ENCODE peak calls at places on chromosome 16, in four cellular contexts. Q is GM23338, D is stomach, U is transverse colon. X is an unnamed sample.

GRCh38 chr16:86126891-86127290 is 227.9 kb downstream of the IRF8 start:
- DNase-seq in Q (no peak), D (no peak), U (no peak), X (no peak)

GRCh38 chr16:48498761-48499600 is 111.0 kb downstream of the N4BP1 start:
- DNase-seq in Q (peak), D (no peak), U (peak), X (peak)

GRCh38 chr16:1817276-1817589 is 9.4 kb downstream of the HAGH start:
- DNase-seq in Q (no peak), D (no peak), U (no peak), X (no peak)

GRCh38 chr16:14050297-14051027 is 20.7 kb upstream of the MRTFB start:
- DNase-seq in Q (peak), D (no peak), U (no peak), X (no peak)

GRCh38 chr16:23587726-23588125 is 8.4 kb downstream of the NDUFAB1 start:
- DNase-seq in Q (no peak), D (no peak), U (no peak), X (no peak)

GRCh38 chr16:3038256-3038655 is 1.5 kb upstream of the BICDL2 start:
- DNase-seq in Q (peak), D (peak), U (peak), X (no peak)

GRCh38 chr16:3022697-3023414 is 886 bp downstream of the HCFC1R1 start:
- DNase-seq in Q (no peak), D (no peak), U (no peak), X (no peak)

GRCh38 chr16:4917117-4917516 is 19.8 kb downstream of the PPL start:
- DNase-seq in Q (no peak), D (no peak), U (no peak), X (no peak)

GRCh38 chr16:4850211-4850610 is 2.9 kb downstream of the UBN1 start:
- DNase-seq in Q (no peak), D (no peak), U (no peak), X (no peak)

GRCh38 chr16:17397499-17397891 is 73.3 kb downstream of the XYLT1 start:
- DNase-seq in Q (no peak), D (peak), U (peak), X (no peak)

GRCh38 chr16:31421587-31421986 is 6.6 kb downstream of the COX6A2 start:
- DNase-seq in Q (no peak), D (no peak), U (no peak), X (no peak)

GRCh38 chr16:87006789-87007745 is 310.1 kb downstream of the C16orf95 start:
- DNase-seq in Q (no peak), D (no peak), U (no peak), X (no peak)

GRCh38 chr16:85514601-85515318 is 98.4 kb upstream of the GSE1 start:
- DNase-seq in Q (peak), D (peak), U (peak), X (no peak)

GRCh38 chr16:48524348-48525200 is 85.4 kb downstream of the N4BP1 start:
- DNase-seq in Q (no peak), D (no peak), U (no peak), X (no peak)

GRCh38 chr16:30472328-30472942 is at the start of gene ITGAL:
- DNase-seq in Q (no peak), D (peak), U (peak), X (peak)

GRCh38 chr16:86091976-86092375 is 193.0 kb downstream of the IRF8 start:
- DNase-seq in Q (no peak), D (no peak), U (no peak), X (no peak)

GRCh38 chr16:49092704-49093103 is 188.9 kb downstream of the CBLN1 start:
- DNase-seq in Q (no peak), D (no peak), U (no peak), X (no peak)

GRCh38 chr16:51556694-51557327 is 405.7 kb upstream of the SALL1 start:
- DNase-seq in Q (no peak), D (no peak), U (peak), X (no peak)

GRCh38 chr16:71499775-71500364 is 10.7 kb upstream of the ZNF19 start:
- DNase-seq in Q (peak), D (no peak), U (peak), X (peak)

GRCh38 chr16:11757671-11758545 is 15.3 kb upstream of the TXNDC11 start:
- DNase-seq in Q (no peak), D (no peak), U (peak), X (no peak)

GRCh38 chr16:89268987-89269735 is 51.7 kb downstream of the ZNF778 start:
- DNase-seq in Q (no peak), D (no peak), U (no peak), X (no peak)

GRCh38 chr16:4537376-4538066 is 1.1 kb downstream of the CDIP1 start:
- DNase-seq in Q (peak), D (peak), U (no peak), X (no peak)

GRCh38 chr16:54123766-54124165 is 162.8 kb downstream of the IRX3 start:
- DNase-seq in Q (no peak), D (no peak), U (no peak), X (no peak)

GRCh38 chr16:4401094-4401501 is 15.3 kb downstream of the CORO7 start:
- DNase-seq in Q (no peak), D (no peak), U (no peak), X (no peak)

DNA sequence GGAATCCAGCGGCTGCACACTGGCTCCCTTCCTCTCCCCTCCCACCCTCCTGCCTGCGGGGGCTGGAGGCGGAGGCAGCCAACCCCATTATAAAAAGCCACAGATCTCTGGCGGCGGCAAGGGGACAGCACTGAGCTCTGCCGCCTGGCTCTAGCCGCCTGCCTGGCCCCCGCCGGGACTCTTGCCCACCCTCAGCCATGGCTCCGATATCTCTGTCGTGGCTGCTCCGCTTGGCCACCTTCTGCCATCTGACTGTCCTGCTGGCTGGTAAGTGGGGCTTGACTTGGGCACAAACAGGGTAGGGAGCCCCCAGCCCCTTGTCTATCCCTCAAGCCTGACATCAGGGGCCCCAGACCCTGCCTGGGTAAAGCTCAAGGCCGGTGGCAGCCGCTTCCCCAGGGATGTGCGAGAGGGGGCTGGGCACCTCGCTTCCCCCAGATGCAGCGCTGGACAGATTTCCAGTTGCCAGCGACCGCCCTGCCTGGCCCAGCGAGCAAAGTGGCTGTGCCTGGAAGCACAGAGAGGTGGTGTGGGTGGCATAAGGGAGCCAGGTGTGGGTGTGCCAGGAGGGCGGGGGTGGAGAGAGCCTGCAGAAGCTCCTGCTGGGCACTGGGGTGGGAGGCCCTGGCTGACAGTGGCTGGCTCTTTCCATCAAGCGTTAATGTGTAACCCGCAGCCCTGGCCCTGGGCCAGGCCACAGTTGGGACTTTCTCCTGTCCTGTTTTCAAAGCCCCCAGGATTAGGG is at the start of gene CX3CL1:
- DNase-seq in Q (peak), D (peak), U (peak), X (no peak)
- TF ChIP-seq CTCF in Q (no peak), D (no peak), U (no peak), X (no peak)

DNA sequence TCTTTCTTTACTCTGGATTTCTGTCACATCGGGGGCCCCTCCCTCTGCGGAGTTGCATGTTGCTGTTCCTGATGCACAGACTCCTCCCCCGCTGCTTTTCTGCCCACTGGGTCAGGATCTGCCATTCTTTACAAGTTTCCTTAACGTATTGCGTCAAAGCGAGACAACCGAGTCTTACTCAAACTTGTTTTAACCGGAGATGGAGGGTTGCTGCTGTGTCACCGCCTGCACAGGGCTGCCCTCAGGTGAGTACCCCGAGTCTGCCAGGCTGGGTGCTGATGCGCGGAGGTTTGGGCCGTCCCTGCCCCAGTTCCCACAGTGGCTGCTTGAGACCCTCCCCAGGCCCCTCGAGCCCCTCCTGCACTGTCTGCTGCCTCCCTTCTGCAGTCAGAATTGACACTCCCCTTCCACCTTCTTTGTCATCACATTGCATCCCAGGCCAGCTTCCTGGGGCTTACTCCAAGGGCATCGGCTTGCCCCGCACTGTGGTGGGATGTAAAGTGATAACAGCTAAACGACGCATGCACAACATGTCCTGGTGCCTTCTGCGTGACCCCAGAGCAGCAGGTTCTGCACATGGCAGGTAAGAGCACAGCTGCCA is 19.3 kb downstream of the CARHSP1 start:
- DNase-seq in Q (no peak), D (no peak), U (no peak), X (no peak)
- TF ChIP-seq POLR2AphosphoS5 in Q (no peak), D (no peak), U (no peak), X (no peak)

GRCh38 chr16:27223701-27224100 is 20.4 kb downstream of the KDM8 start:
- DNase-seq in Q (no peak), D (no peak), U (no peak), X (no peak)

GRCh38 chr16:27224271-27224737 is 21.0 kb downstream of the KDM8 start:
- DNase-seq in Q (no peak), D (no peak), U (no peak), X (no peak)

GRCh38 chr16:27223226-27223610 is 19.9 kb downstream of the KDM8 start:
- DNase-seq in Q (no peak), D (no peak), U (peak), X (no peak)

GRCh38 chr16:27221576-27222498 is 18.5 kb downstream of the KDM8 start:
- DNase-seq in Q (no peak), D (no peak), U (peak), X (no peak)

GRCh38 chr16:27222499-27223225 is 19.3 kb downstream of the KDM8 start:
- DNase-seq in Q (no peak), D (peak), U (peak), X (no peak)
- H3K27ac ChIP-seq in Q (no peak), D (peak), U (peak), X (no peak)

GRCh38 chr16:56825821-56826220 is 39.2 kb upstream of the SLC12A3 start:
- DNase-seq in Q (no peak), D (no peak), U (no peak), X (no peak)

GRCh38 chr16:56828641-56829040 is 36.4 kb upstream of the SLC12A3 start:
- DNase-seq in Q (no peak), D (no peak), U (no peak), X (no peak)

GRCh38 chr16:56824804-56825203 is 40.2 kb upstream of the SLC12A3 start:
- DNase-seq in Q (no peak), D (no peak), U (no peak), X (no peak)

GRCh38 chr16:56822966-56823739 is 41.9 kb upstream of the SLC12A3 start:
- DNase-seq in Q (peak), D (no peak), U (no peak), X (no peak)

GRCh38 chr16:56824335-56824734 is 40.7 kb upstream of the SLC12A3 start:
- DNase-seq in Q (peak), D (peak), U (peak), X (no peak)
- TF ChIP-seq CTCF in Q (peak), D (no peak), U (no peak), X (no peak)

DNA sequence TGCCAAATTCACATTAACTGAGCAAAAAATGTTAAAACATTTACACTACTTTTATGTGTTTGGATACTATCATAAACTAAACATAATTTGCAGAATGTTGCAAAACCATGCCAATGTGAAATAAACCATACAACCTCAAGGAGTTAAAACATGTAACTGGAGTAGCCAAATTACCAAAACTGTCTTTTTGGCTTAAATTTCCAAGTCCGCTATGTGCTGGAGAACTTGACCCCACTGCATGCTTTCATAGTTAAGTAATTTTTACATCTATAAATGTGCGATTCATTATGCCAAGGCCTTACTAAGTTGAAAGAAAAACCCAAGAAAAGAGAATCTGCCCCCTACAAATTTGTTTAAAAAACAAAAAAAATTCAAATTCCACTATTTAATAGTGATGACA is 28.2 kb downstream of the BRD7 start:
- DNase-seq in Q (no peak), D (no peak), U (no peak), X (no peak)
- TF ChIP-seq POLR2AphosphoS5 in Q (no peak), D (no peak), U (no peak), X (no peak)

GRCh38 chr16:80198995-80199299 is 341.8 kb upstream of the DYNLRB2 start:
- DNase-seq in Q (no peak), D (no peak), U (no peak), X (no peak)

GRCh38 chr16:80199614-80200013 is 341.2 kb upstream of the DYNLRB2 start:
- DNase-seq in Q (no peak), D (no peak), U (no peak), X (no peak)

GRCh38 chr16:80200079-80200478 is 340.7 kb upstream of the DYNLRB2 start:
- DNase-seq in Q (no peak), D (no peak), U (no peak), X (no peak)

GRCh38 chr16:80198265-80198994 is 342.4 kb upstream of the DYNLRB2 start:
- DNase-seq in Q (no peak), D (no peak), U (no peak), X (no peak)

DNA sequence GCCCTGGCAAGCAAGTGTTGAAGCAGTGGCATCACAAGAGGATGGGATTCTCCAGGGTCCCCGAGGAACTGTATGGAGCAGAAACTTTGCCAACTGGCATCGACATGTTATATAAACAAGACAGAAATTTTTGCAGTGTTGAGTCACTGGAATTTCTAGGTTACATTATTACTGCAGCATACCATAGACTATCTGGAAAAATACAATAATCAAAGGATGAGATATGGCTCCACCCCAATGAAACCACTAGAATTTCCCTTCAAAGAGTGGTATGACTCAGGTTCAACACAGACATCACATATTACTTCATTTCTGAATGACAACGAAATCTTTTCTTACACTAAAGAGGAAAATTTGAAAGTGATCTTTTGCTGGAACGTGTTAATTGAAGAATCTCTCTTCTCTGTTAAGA is 343.0 kb upstream of the DYNLRB2 start:
- DNase-seq in Q (no peak), D (no peak), U (no peak), X (no peak)
- H3K27ac ChIP-seq in Q (no peak), D (no peak), U (no peak), X (no peak)

GRCh38 chr16:58563775-58564174 is 48.5 kb downstream of the SETD6 start:
- DNase-seq in Q (peak), D (no peak), U (no peak), X (peak)
- TF ChIP-seq CTCF in Q (peak), D (no peak), U (no peak), X (no peak)